ENCODE peak calls at places on chromosomes 2 and 18, in five cellular contexts. One of them, this sample, is unnamed.

GRCh38 chr2:84450288-84451227 is 8.5 kb downstream of the SUCLG1 start:
- DNase-seq in tibial nerve: no peak
- DNase-seq in prostate gland: no peak
- DNase-seq in NB4: no peak
- DNase-seq in endothelial cell of umbilical vein: no peak
- DNase-seq in this sample: no peak

GRCh38 chr2:78768016-78768415 is 257.5 kb upstream of the REG3G start:
- DNase-seq in prostate gland: no peak
- DNase-seq in tibial nerve: no peak
- DNase-seq in endothelial cell of umbilical vein: no peak
- DNase-seq in NB4: no peak
- DNase-seq in this sample: no peak

GRCh38 chr2:165725421-165725820 is 68.6 kb downstream of the GALNT3 start:
- DNase-seq in endothelial cell of umbilical vein: peak
- DNase-seq in prostate gland: no peak
- DNase-seq in NB4: no peak
- DNase-seq in tibial nerve: no peak
- DNase-seq in this sample: no peak

GRCh38 chr18:66553824-66554223 is 50.1 kb downstream of the CDH19 start:
- DNase-seq in endothelial cell of umbilical vein: no peak
- DNase-seq in prostate gland: no peak
- DNase-seq in NB4: no peak
- DNase-seq in tibial nerve: no peak
- DNase-seq in this sample: no peak

GRCh38 chr2:218260742-218261423 is at the start of gene GPBAR1:
- DNase-seq in prostate gland: no peak
- DNase-seq in NB4: peak
- DNase-seq in tibial nerve: peak
- DNase-seq in endothelial cell of umbilical vein: no peak
- DNase-seq in this sample: no peak

GRCh38 chr18:32930695-32931301 is 158.0 kb upstream of the KLHL14 start:
- DNase-seq in NB4: peak
- DNase-seq in prostate gland: no peak
- DNase-seq in tibial nerve: no peak
- DNase-seq in endothelial cell of umbilical vein: peak
- DNase-seq in this sample: peak

GRCh38 chr2:9191044-9191481 is 15.5 kb upstream of the ASAP2 start:
- DNase-seq in tibial nerve: peak
- DNase-seq in prostate gland: no peak
- DNase-seq in NB4: peak
- DNase-seq in endothelial cell of umbilical vein: peak
- DNase-seq in this sample: no peak

GRCh38 chr18:23053756-23054457 is 81.4 kb upstream of the CABLES1 start:
- DNase-seq in endothelial cell of umbilical vein: peak
- DNase-seq in prostate gland: no peak
- DNase-seq in NB4: peak
- DNase-seq in tibial nerve: no peak
- DNase-seq in this sample: no peak

GRCh38 chr2:119011162-119011909 is 69.3 kb downstream of the MARCO start:
- DNase-seq in endothelial cell of umbilical vein: peak
- DNase-seq in tibial nerve: no peak
- DNase-seq in NB4: peak
- DNase-seq in prostate gland: peak
- DNase-seq in this sample: peak

GRCh38 chr18:9091066-9091476 is 11.4 kb upstream of the NDUFV2 start:
- DNase-seq in prostate gland: no peak
- DNase-seq in tibial nerve: no peak
- DNase-seq in endothelial cell of umbilical vein: no peak
- DNase-seq in NB4: no peak
- DNase-seq in this sample: no peak

DNA sequence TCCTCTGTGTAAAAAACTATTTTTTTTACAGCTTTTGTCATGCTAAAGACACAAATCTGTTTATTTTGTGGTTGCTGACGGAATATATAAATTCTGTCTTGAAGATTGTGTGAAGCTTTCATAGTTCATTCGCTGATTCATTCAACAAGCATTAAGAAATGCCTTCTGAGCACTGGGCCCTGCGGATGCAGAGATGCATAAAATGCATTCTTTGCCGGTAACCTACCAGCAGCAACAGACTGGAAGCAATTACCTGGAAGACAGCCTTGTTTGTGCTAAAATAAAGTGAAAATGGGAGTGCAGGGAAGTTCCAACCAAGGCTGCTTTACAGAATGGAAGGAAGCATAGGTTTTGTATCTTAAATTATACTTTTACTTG is 119.7 kb downstream of the PMAIP1 start:
- DNase-seq in NB4: no peak
- DNase-seq in tibial nerve: no peak
- DNase-seq in prostate gland: no peak
- DNase-seq in endothelial cell of umbilical vein: no peak
- DNase-seq in this sample: no peak
- TF ChIP-seq POLR2A in NB4: no peak
- TF ChIP-seq POLR2A in tibial nerve: no peak
- TF ChIP-seq POLR2A in prostate gland: no peak
- TF ChIP-seq POLR2A in endothelial cell of umbilical vein: no peak
- TF ChIP-seq POLR2A in this sample: no peak

GRCh38 chr2:190978389-190979053 is 35.5 kb downstream of the STAT1 start:
- DNase-seq in prostate gland: no peak
- DNase-seq in tibial nerve: no peak
- DNase-seq in NB4: no peak
- DNase-seq in endothelial cell of umbilical vein: peak
- DNase-seq in this sample: no peak

GRCh38 chr2:190980630-190981214 is 33.2 kb downstream of the STAT1 start:
- DNase-seq in prostate gland: no peak
- DNase-seq in NB4: no peak
- DNase-seq in tibial nerve: no peak
- DNase-seq in endothelial cell of umbilical vein: no peak
- DNase-seq in this sample: no peak

GRCh38 chr2:190982263-190983034 is 31.5 kb downstream of the STAT1 start:
- DNase-seq in NB4: no peak
- DNase-seq in endothelial cell of umbilical vein: no peak
- DNase-seq in tibial nerve: no peak
- DNase-seq in prostate gland: no peak
- DNase-seq in this sample: no peak

GRCh38 chr2:190981733-190982132 is 32.2 kb downstream of the STAT1 start:
- DNase-seq in prostate gland: no peak
- DNase-seq in endothelial cell of umbilical vein: no peak
- DNase-seq in tibial nerve: no peak
- DNase-seq in NB4: no peak
- DNase-seq in this sample: no peak

DNA sequence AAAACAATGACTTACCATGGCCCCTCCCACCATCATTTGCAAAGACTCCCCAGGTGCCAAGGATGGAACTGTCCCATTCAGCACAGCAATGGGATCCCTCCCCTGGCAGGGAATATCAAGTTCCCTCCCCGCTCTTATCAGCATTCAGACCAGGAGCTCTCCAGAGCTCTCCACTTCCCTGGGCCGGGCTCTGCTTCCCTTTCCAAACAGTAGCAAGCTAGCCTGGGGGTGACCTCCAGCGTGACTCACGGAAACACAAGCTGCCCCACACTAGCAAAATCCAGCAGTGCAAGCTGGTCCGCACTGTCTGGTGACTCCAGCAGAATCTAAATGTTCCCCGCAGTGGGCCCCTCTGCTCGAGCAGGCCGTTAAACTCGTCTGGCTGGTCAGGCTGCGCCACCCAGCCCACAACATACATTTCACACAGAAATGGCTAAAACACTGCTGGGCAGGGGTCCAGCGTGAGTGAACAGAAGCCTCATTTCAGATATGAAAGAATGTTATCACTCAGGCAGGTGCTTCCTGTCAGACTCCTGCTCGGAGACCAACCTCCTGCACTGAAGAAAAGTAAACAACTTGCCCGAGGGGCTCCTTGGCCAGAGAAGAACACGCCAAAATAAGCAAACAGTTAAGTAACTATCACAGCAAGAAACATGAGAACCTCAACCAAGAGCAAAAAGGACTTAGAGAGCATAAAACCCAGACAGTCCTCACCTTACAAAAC is 33.9 kb downstream of the STAT1 start:
- DNase-seq in endothelial cell of umbilical vein: peak
- DNase-seq in tibial nerve: no peak
- DNase-seq in NB4: no peak
- DNase-seq in prostate gland: peak
- DNase-seq in this sample: no peak
- TF ChIP-seq POLR2A in endothelial cell of umbilical vein: peak
- TF ChIP-seq POLR2A in tibial nerve: no peak
- TF ChIP-seq POLR2A in NB4: no peak
- TF ChIP-seq POLR2A in prostate gland: no peak
- TF ChIP-seq POLR2A in this sample: no peak

DNA sequence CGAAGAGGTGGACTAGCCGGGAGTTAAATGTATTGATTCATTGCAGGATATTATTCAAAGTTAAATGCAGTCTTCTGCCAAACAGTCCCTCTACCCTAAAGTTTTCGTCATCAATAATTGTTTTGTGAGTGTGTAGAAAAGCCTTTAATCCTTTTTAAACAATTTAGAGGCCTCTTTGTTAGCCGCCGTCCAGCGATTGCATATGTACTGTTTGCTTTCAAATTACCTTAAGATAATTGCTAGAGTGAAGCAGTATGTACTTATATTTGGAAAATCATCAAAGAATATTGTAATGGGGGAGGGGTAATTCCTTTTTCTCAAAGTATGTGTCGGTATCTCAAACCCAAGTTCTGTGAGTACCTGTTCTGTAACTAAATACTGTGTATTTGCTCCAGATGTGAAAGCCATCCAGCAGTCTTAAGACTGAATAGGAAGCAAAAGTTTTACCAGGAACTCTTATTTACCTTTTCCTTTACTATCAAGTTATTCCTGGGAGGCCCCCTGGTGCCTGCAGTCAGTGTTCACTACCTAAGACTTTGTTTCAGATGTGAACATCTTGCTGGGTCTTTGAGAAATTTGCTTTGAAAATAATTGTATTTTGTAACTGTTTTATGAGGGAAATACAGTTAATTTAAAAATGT is 1.5 kb downstream of the PPP1CB start:
- DNase-seq in prostate gland: peak
- DNase-seq in tibial nerve: peak
- DNase-seq in endothelial cell of umbilical vein: peak
- DNase-seq in NB4: peak
- DNase-seq in this sample: peak
- TF ChIP-seq POLR2A in prostate gland: peak
- TF ChIP-seq POLR2A in tibial nerve: peak
- TF ChIP-seq POLR2A in endothelial cell of umbilical vein: peak
- TF ChIP-seq POLR2A in NB4: no peak
- TF ChIP-seq POLR2A in this sample: no peak

DNA sequence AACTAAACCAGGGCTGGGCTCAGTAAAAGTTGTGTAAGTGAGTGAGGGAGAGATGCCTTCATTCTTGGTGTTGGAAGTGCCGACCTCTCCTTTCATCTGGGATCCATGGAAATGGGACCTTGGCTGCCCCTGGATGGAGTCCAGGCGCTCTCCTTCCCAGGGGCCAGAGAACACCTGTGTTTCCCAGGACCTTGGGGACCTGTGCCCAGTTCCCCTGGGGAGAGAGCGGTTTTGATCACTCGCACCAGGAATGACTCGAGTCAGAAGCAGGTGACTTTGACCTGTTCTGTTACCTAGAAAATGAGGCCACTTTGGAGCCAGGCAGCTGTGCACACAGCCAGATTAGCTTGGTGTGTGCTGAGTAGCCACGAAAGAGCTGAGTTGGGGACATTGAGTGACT is 97.3 kb downstream of the SH3BP4 start:
- DNase-seq in prostate gland: no peak
- DNase-seq in tibial nerve: no peak
- DNase-seq in NB4: no peak
- DNase-seq in endothelial cell of umbilical vein: no peak
- DNase-seq in this sample: no peak
- TF ChIP-seq POLR2A in prostate gland: no peak
- TF ChIP-seq POLR2A in tibial nerve: no peak
- TF ChIP-seq POLR2A in NB4: no peak
- TF ChIP-seq POLR2A in endothelial cell of umbilical vein: no peak
- TF ChIP-seq POLR2A in this sample: no peak

GRCh38 chr2:99154643-99155536 is at the start of the genes LIPT1 and TSGA10:
- DNase-seq in NB4: peak
- DNase-seq in endothelial cell of umbilical vein: peak
- DNase-seq in prostate gland: peak
- DNase-seq in tibial nerve: peak
- DNase-seq in this sample: peak
- TF ChIP-seq POLR2A in NB4: peak
- TF ChIP-seq POLR2A in endothelial cell of umbilical vein: peak
- TF ChIP-seq POLR2A in prostate gland: peak
- TF ChIP-seq POLR2A in tibial nerve: peak
- TF ChIP-seq POLR2A in this sample: peak

GRCh38 chr18:11859903-11860407 is 8.7 kb downstream of the CHMP1B start:
- DNase-seq in tibial nerve: no peak
- DNase-seq in endothelial cell of umbilical vein: peak
- DNase-seq in prostate gland: no peak
- DNase-seq in NB4: peak
- DNase-seq in this sample: no peak
- TF ChIP-seq POLR2A in tibial nerve: no peak
- TF ChIP-seq POLR2A in endothelial cell of umbilical vein: no peak
- TF ChIP-seq POLR2A in prostate gland: no peak
- TF ChIP-seq POLR2A in NB4: no peak
- TF ChIP-seq POLR2A in this sample: no peak

GRCh38 chr2:159615187-159615935 is 987 bp downstream of the BAZ2B start:
- DNase-seq in NB4: peak
- DNase-seq in tibial nerve: peak
- DNase-seq in endothelial cell of umbilical vein: peak
- DNase-seq in prostate gland: peak
- DNase-seq in this sample: peak
- TF ChIP-seq POLR2A in NB4: peak
- TF ChIP-seq POLR2A in tibial nerve: peak
- TF ChIP-seq POLR2A in endothelial cell of umbilical vein: peak
- TF ChIP-seq POLR2A in prostate gland: peak
- TF ChIP-seq POLR2A in this sample: peak

This sample was measured in erythroblast.